ENCODE peak calls at places on chromosome 21, in six cellular contexts. One of them, this sample, is unnamed.

GRCh38 chr21:45535341-45536081 is 6.7 kb downstream of the SLC19A1 start:
- DNase-seq in activated T-helper 1 cell treated with anti-CD3 and anti-CD28 coated beads, Interleukin-12 subunit alpha, Interleukin-12 subunit beta, Interleukin-2, Interleukin-4 antibody, amounts not matched to agents 30 ng/mL and 10 ng/mL and 1 ng/mL, durations not matched to agents 14 hours and 24 hours and 36 hours: no peak
- DNase-seq in Panc1: no peak
- DNase-seq in activated naive CD4-positive, alpha-beta T cell treated with anti-CD3 and anti-CD28 coated beads for 36 hours: no peak
- DNase-seq in body of pancreas: peak
- DNase-seq in EL: no peak
- DNase-seq in this sample: no peak

GRCh38 chr21:35147439-35147838 is 98.3 kb upstream of the RUNX1 start:
- DNase-seq in activated T-helper 1 cell treated with anti-CD3 and anti-CD28 coated beads, Interleukin-12 subunit alpha, Interleukin-12 subunit beta, Interleukin-2, Interleukin-4 antibody, amounts not matched to agents 30 ng/mL and 10 ng/mL and 1 ng/mL, durations not matched to agents 14 hours and 24 hours and 36 hours: no peak
- DNase-seq in Panc1: no peak
- DNase-seq in activated naive CD4-positive, alpha-beta T cell treated with anti-CD3 and anti-CD28 coated beads for 36 hours: no peak
- DNase-seq in body of pancreas: no peak
- DNase-seq in EL: no peak
- DNase-seq in this sample: no peak

GRCh38 chr21:38591138-38591537 is 92.9 kb upstream of the ERG start:
- DNase-seq in activated T-helper 1 cell treated with anti-CD3 and anti-CD28 coated beads, Interleukin-12 subunit alpha, Interleukin-12 subunit beta, Interleukin-2, Interleukin-4 antibody, amounts not matched to agents 30 ng/mL and 10 ng/mL and 1 ng/mL, durations not matched to agents 14 hours and 24 hours and 36 hours: no peak
- DNase-seq in Panc1: no peak
- DNase-seq in activated naive CD4-positive, alpha-beta T cell treated with anti-CD3 and anti-CD28 coated beads for 36 hours: no peak
- DNase-seq in body of pancreas: no peak
- DNase-seq in EL: no peak
- DNase-seq in this sample: no peak

GRCh38 chr21:32803651-32804050 is 32.1 kb upstream of the PAXBP1 start:
- DNase-seq in activated T-helper 1 cell treated with anti-CD3 and anti-CD28 coated beads, Interleukin-12 subunit alpha, Interleukin-12 subunit beta, Interleukin-2, Interleukin-4 antibody, amounts not matched to agents 30 ng/mL and 10 ng/mL and 1 ng/mL, durations not matched to agents 14 hours and 24 hours and 36 hours: no peak
- DNase-seq in Panc1: no peak
- DNase-seq in activated naive CD4-positive, alpha-beta T cell treated with anti-CD3 and anti-CD28 coated beads for 36 hours: no peak
- DNase-seq in body of pancreas: no peak
- DNase-seq in EL: peak
- DNase-seq in this sample: peak

GRCh38 chr21:43958364-43959158 is 53.5 kb upstream of the TRAPPC10 start:
- DNase-seq in activated T-helper 1 cell treated with anti-CD3 and anti-CD28 coated beads, Interleukin-12 subunit alpha, Interleukin-12 subunit beta, Interleukin-2, Interleukin-4 antibody, amounts not matched to agents 30 ng/mL and 10 ng/mL and 1 ng/mL, durations not matched to agents 14 hours and 24 hours and 36 hours: no peak
- DNase-seq in Panc1: no peak
- DNase-seq in activated naive CD4-positive, alpha-beta T cell treated with anti-CD3 and anti-CD28 coated beads for 36 hours: no peak
- DNase-seq in body of pancreas: no peak
- DNase-seq in EL: no peak
- DNase-seq in this sample: no peak

GRCh38 chr21:28272272-28272992 is 720.2 kb downstream of the LTN1 start:
- DNase-seq in activated T-helper 1 cell treated with anti-CD3 and anti-CD28 coated beads, Interleukin-12 subunit alpha, Interleukin-12 subunit beta, Interleukin-2, Interleukin-4 antibody, amounts not matched to agents 30 ng/mL and 10 ng/mL and 1 ng/mL, durations not matched to agents 14 hours and 24 hours and 36 hours: no peak
- DNase-seq in Panc1: no peak
- DNase-seq in activated naive CD4-positive, alpha-beta T cell treated with anti-CD3 and anti-CD28 coated beads for 36 hours: no peak
- DNase-seq in body of pancreas: no peak
- DNase-seq in EL: peak
- DNase-seq in this sample: no peak

GRCh38 chr21:27429612-27430361 is 462.9 kb upstream of the ADAMTS5 start:
- DNase-seq in activated T-helper 1 cell treated with anti-CD3 and anti-CD28 coated beads, Interleukin-12 subunit alpha, Interleukin-12 subunit beta, Interleukin-2, Interleukin-4 antibody, amounts not matched to agents 30 ng/mL and 10 ng/mL and 1 ng/mL, durations not matched to agents 14 hours and 24 hours and 36 hours: no peak
- DNase-seq in Panc1: no peak
- DNase-seq in activated naive CD4-positive, alpha-beta T cell treated with anti-CD3 and anti-CD28 coated beads for 36 hours: no peak
- DNase-seq in body of pancreas: no peak
- DNase-seq in EL: peak
- DNase-seq in this sample: peak

GRCh38 chr21:14901482-14901958 is 163.3 kb downstream of the NRIP1 start:
- DNase-seq in activated T-helper 1 cell treated with anti-CD3 and anti-CD28 coated beads, Interleukin-12 subunit alpha, Interleukin-12 subunit beta, Interleukin-2, Interleukin-4 antibody, amounts not matched to agents 30 ng/mL and 10 ng/mL and 1 ng/mL, durations not matched to agents 14 hours and 24 hours and 36 hours: no peak
- DNase-seq in Panc1: no peak
- DNase-seq in activated naive CD4-positive, alpha-beta T cell treated with anti-CD3 and anti-CD28 coated beads for 36 hours: peak
- DNase-seq in body of pancreas: no peak
- DNase-seq in EL: peak
- DNase-seq in this sample: no peak

GRCh38 chr21:23401278-23401677 is 2206.0 kb downstream of the MRPL39 start:
- DNase-seq in activated T-helper 1 cell treated with anti-CD3 and anti-CD28 coated beads, Interleukin-12 subunit alpha, Interleukin-12 subunit beta, Interleukin-2, Interleukin-4 antibody, amounts not matched to agents 30 ng/mL and 10 ng/mL and 1 ng/mL, durations not matched to agents 14 hours and 24 hours and 36 hours: no peak
- DNase-seq in Panc1: peak
- DNase-seq in activated naive CD4-positive, alpha-beta T cell treated with anti-CD3 and anti-CD28 coated beads for 36 hours: no peak
- DNase-seq in body of pancreas: no peak
- DNase-seq in EL: no peak
- DNase-seq in this sample: no peak

GRCh38 chr21:33975548-33976081 is 60.0 kb upstream of the ATP5PO start:
- DNase-seq in activated T-helper 1 cell treated with anti-CD3 and anti-CD28 coated beads, Interleukin-12 subunit alpha, Interleukin-12 subunit beta, Interleukin-2, Interleukin-4 antibody, amounts not matched to agents 30 ng/mL and 10 ng/mL and 1 ng/mL, durations not matched to agents 14 hours and 24 hours and 36 hours: peak
- DNase-seq in Panc1: no peak
- DNase-seq in activated naive CD4-positive, alpha-beta T cell treated with anti-CD3 and anti-CD28 coated beads for 36 hours: peak
- DNase-seq in body of pancreas: no peak
- DNase-seq in EL: peak
- DNase-seq in this sample: no peak

GRCh38 chr21:41653944-41654625 is 112.8 kb downstream of the RIPK4 start:
- DNase-seq in activated T-helper 1 cell treated with anti-CD3 and anti-CD28 coated beads, Interleukin-12 subunit alpha, Interleukin-12 subunit beta, Interleukin-2, Interleukin-4 antibody, amounts not matched to agents 30 ng/mL and 10 ng/mL and 1 ng/mL, durations not matched to agents 14 hours and 24 hours and 36 hours: no peak
- DNase-seq in Panc1: no peak
- DNase-seq in activated naive CD4-positive, alpha-beta T cell treated with anti-CD3 and anti-CD28 coated beads for 36 hours: no peak
- DNase-seq in body of pancreas: peak
- DNase-seq in EL: peak
- DNase-seq in this sample: peak

GRCh38 chr21:19999369-20000272 is 998.6 kb upstream of the NCAM2 start:
- DNase-seq in activated T-helper 1 cell treated with anti-CD3 and anti-CD28 coated beads, Interleukin-12 subunit alpha, Interleukin-12 subunit beta, Interleukin-2, Interleukin-4 antibody, amounts not matched to agents 30 ng/mL and 10 ng/mL and 1 ng/mL, durations not matched to agents 14 hours and 24 hours and 36 hours: no peak
- DNase-seq in Panc1: no peak
- DNase-seq in activated naive CD4-positive, alpha-beta T cell treated with anti-CD3 and anti-CD28 coated beads for 36 hours: no peak
- DNase-seq in body of pancreas: no peak
- DNase-seq in EL: no peak
- DNase-seq in this sample: no peak

GRCh38 chr21:39022901-39023693 is 160.2 kb downstream of the PSMG1 start:
- DNase-seq in activated T-helper 1 cell treated with anti-CD3 and anti-CD28 coated beads, Interleukin-12 subunit alpha, Interleukin-12 subunit beta, Interleukin-2, Interleukin-4 antibody, amounts not matched to agents 30 ng/mL and 10 ng/mL and 1 ng/mL, durations not matched to agents 14 hours and 24 hours and 36 hours: no peak
- DNase-seq in Panc1: no peak
- DNase-seq in activated naive CD4-positive, alpha-beta T cell treated with anti-CD3 and anti-CD28 coated beads for 36 hours: no peak
- DNase-seq in body of pancreas: peak
- DNase-seq in EL: peak
- DNase-seq in this sample: no peak

GRCh38 chr21:45613396-45613795 is 30.1 kb upstream of the PCBP3 start:
- DNase-seq in activated T-helper 1 cell treated with anti-CD3 and anti-CD28 coated beads, Interleukin-12 subunit alpha, Interleukin-12 subunit beta, Interleukin-2, Interleukin-4 antibody, amounts not matched to agents 30 ng/mL and 10 ng/mL and 1 ng/mL, durations not matched to agents 14 hours and 24 hours and 36 hours: no peak
- DNase-seq in Panc1: no peak
- DNase-seq in activated naive CD4-positive, alpha-beta T cell treated with anti-CD3 and anti-CD28 coated beads for 36 hours: no peak
- DNase-seq in body of pancreas: no peak
- DNase-seq in EL: no peak
- DNase-seq in this sample: no peak

GRCh38 chr21:35212393-35213127 is 163.5 kb upstream of the RUNX1 start:
- DNase-seq in activated T-helper 1 cell treated with anti-CD3 and anti-CD28 coated beads, Interleukin-12 subunit alpha, Interleukin-12 subunit beta, Interleukin-2, Interleukin-4 antibody, amounts not matched to agents 30 ng/mL and 10 ng/mL and 1 ng/mL, durations not matched to agents 14 hours and 24 hours and 36 hours: no peak
- DNase-seq in Panc1: no peak
- DNase-seq in activated naive CD4-positive, alpha-beta T cell treated with anti-CD3 and anti-CD28 coated beads for 36 hours: no peak
- DNase-seq in body of pancreas: no peak
- DNase-seq in EL: peak
- DNase-seq in this sample: peak

GRCh38 chr21:45267390-45267760 is 20.3 kb downstream of the POFUT2 start:
- DNase-seq in activated T-helper 1 cell treated with anti-CD3 and anti-CD28 coated beads, Interleukin-12 subunit alpha, Interleukin-12 subunit beta, Interleukin-2, Interleukin-4 antibody, amounts not matched to agents 30 ng/mL and 10 ng/mL and 1 ng/mL, durations not matched to agents 14 hours and 24 hours and 36 hours: no peak
- DNase-seq in Panc1: no peak
- DNase-seq in activated naive CD4-positive, alpha-beta T cell treated with anti-CD3 and anti-CD28 coated beads for 36 hours: no peak
- DNase-seq in body of pancreas: no peak
- DNase-seq in EL: no peak
- DNase-seq in this sample: no peak

GRCh38 chr21:43277481-43278351 is 108.9 kb downstream of the CRYAA start:
- DNase-seq in activated T-helper 1 cell treated with anti-CD3 and anti-CD28 coated beads, Interleukin-12 subunit alpha, Interleukin-12 subunit beta, Interleukin-2, Interleukin-4 antibody, amounts not matched to agents 30 ng/mL and 10 ng/mL and 1 ng/mL, durations not matched to agents 14 hours and 24 hours and 36 hours: no peak
- DNase-seq in Panc1: no peak
- DNase-seq in activated naive CD4-positive, alpha-beta T cell treated with anti-CD3 and anti-CD28 coated beads for 36 hours: no peak
- DNase-seq in body of pancreas: no peak
- DNase-seq in EL: no peak
- DNase-seq in this sample: no peak

GRCh38 chr21:32710069-32710784 is 17.6 kb downstream of the SYNJ1 start:
- DNase-seq in activated T-helper 1 cell treated with anti-CD3 and anti-CD28 coated beads, Interleukin-12 subunit alpha, Interleukin-12 subunit beta, Interleukin-2, Interleukin-4 antibody, amounts not matched to agents 30 ng/mL and 10 ng/mL and 1 ng/mL, durations not matched to agents 14 hours and 24 hours and 36 hours: no peak
- DNase-seq in Panc1: no peak
- DNase-seq in activated naive CD4-positive, alpha-beta T cell treated with anti-CD3 and anti-CD28 coated beads for 36 hours: no peak
- DNase-seq in body of pancreas: no peak
- DNase-seq in EL: no peak
- DNase-seq in this sample: no peak

GRCh38 chr21:26732442-26733221 is 112.6 kb downstream of the ADAMTS1 start:
- DNase-seq in activated T-helper 1 cell treated with anti-CD3 and anti-CD28 coated beads, Interleukin-12 subunit alpha, Interleukin-12 subunit beta, Interleukin-2, Interleukin-4 antibody, amounts not matched to agents 30 ng/mL and 10 ng/mL and 1 ng/mL, durations not matched to agents 14 hours and 24 hours and 36 hours: no peak
- DNase-seq in Panc1: no peak
- DNase-seq in activated naive CD4-positive, alpha-beta T cell treated with anti-CD3 and anti-CD28 coated beads for 36 hours: peak
- DNase-seq in body of pancreas: peak
- DNase-seq in EL: peak
- DNase-seq in this sample: peak

GRCh38 chr21:45074818-45075605 is 632 bp downstream of the ADARB1 start:
- DNase-seq in activated T-helper 1 cell treated with anti-CD3 and anti-CD28 coated beads, Interleukin-12 subunit alpha, Interleukin-12 subunit beta, Interleukin-2, Interleukin-4 antibody, amounts not matched to agents 30 ng/mL and 10 ng/mL and 1 ng/mL, durations not matched to agents 14 hours and 24 hours and 36 hours: no peak
- DNase-seq in Panc1: no peak
- DNase-seq in activated naive CD4-positive, alpha-beta T cell treated with anti-CD3 and anti-CD28 coated beads for 36 hours: peak
- DNase-seq in body of pancreas: peak
- DNase-seq in EL: peak
- DNase-seq in this sample: peak

GRCh38 chr21:42129300-42130266 is 58.5 kb downstream of the UMODL1 start:
- DNase-seq in activated T-helper 1 cell treated with anti-CD3 and anti-CD28 coated beads, Interleukin-12 subunit alpha, Interleukin-12 subunit beta, Interleukin-2, Interleukin-4 antibody, amounts not matched to agents 30 ng/mL and 10 ng/mL and 1 ng/mL, durations not matched to agents 14 hours and 24 hours and 36 hours: no peak
- DNase-seq in Panc1: no peak
- DNase-seq in activated naive CD4-positive, alpha-beta T cell treated with anti-CD3 and anti-CD28 coated beads for 36 hours: no peak
- DNase-seq in body of pancreas: no peak
- DNase-seq in EL: no peak
- DNase-seq in this sample: no peak

GRCh38 chr21:21860888-21861287 is 862.7 kb downstream of the NCAM2 start:
- DNase-seq in activated T-helper 1 cell treated with anti-CD3 and anti-CD28 coated beads, Interleukin-12 subunit alpha, Interleukin-12 subunit beta, Interleukin-2, Interleukin-4 antibody, amounts not matched to agents 30 ng/mL and 10 ng/mL and 1 ng/mL, durations not matched to agents 14 hours and 24 hours and 36 hours: no peak
- DNase-seq in Panc1: no peak
- DNase-seq in activated naive CD4-positive, alpha-beta T cell treated with anti-CD3 and anti-CD28 coated beads for 36 hours: no peak
- DNase-seq in body of pancreas: no peak
- DNase-seq in EL: peak
- DNase-seq in this sample: no peak

GRCh38 chr21:18832950-18833349 is 429.4 kb upstream of the TMPRSS15 start:
- DNase-seq in activated T-helper 1 cell treated with anti-CD3 and anti-CD28 coated beads, Interleukin-12 subunit alpha, Interleukin-12 subunit beta, Interleukin-2, Interleukin-4 antibody, amounts not matched to agents 30 ng/mL and 10 ng/mL and 1 ng/mL, durations not matched to agents 14 hours and 24 hours and 36 hours: no peak
- DNase-seq in Panc1: no peak
- DNase-seq in activated naive CD4-positive, alpha-beta T cell treated with anti-CD3 and anti-CD28 coated beads for 36 hours: no peak
- DNase-seq in body of pancreas: no peak
- DNase-seq in EL: no peak
- DNase-seq in this sample: no peak

GRCh38 chr21:27649323-27649722 is 682.4 kb upstream of the ADAMTS5 start:
- DNase-seq in activated T-helper 1 cell treated with anti-CD3 and anti-CD28 coated beads, Interleukin-12 subunit alpha, Interleukin-12 subunit beta, Interleukin-2, Interleukin-4 antibody, amounts not matched to agents 30 ng/mL and 10 ng/mL and 1 ng/mL, durations not matched to agents 14 hours and 24 hours and 36 hours: no peak
- DNase-seq in Panc1: no peak
- DNase-seq in activated naive CD4-positive, alpha-beta T cell treated with anti-CD3 and anti-CD28 coated beads for 36 hours: no peak
- DNase-seq in body of pancreas: no peak
- DNase-seq in EL: peak
- DNase-seq in this sample: peak

GRCh38 chr21:37868896-37869295 is 47.4 kb downstream of the KCNJ6 start:
- DNase-seq in activated T-helper 1 cell treated with anti-CD3 and anti-CD28 coated beads, Interleukin-12 subunit alpha, Interleukin-12 subunit beta, Interleukin-2, Interleukin-4 antibody, amounts not matched to agents 30 ng/mL and 10 ng/mL and 1 ng/mL, durations not matched to agents 14 hours and 24 hours and 36 hours: no peak
- DNase-seq in Panc1: no peak
- DNase-seq in activated naive CD4-positive, alpha-beta T cell treated with anti-CD3 and anti-CD28 coated beads for 36 hours: no peak
- DNase-seq in body of pancreas: no peak
- DNase-seq in EL: peak
- DNase-seq in this sample: peak

GRCh38 chr21:41848533-41848932 is 30.6 kb downstream of the PRDM15 start:
- DNase-seq in activated T-helper 1 cell treated with anti-CD3 and anti-CD28 coated beads, Interleukin-12 subunit alpha, Interleukin-12 subunit beta, Interleukin-2, Interleukin-4 antibody, amounts not matched to agents 30 ng/mL and 10 ng/mL and 1 ng/mL, durations not matched to agents 14 hours and 24 hours and 36 hours: no peak
- DNase-seq in Panc1: no peak
- DNase-seq in activated naive CD4-positive, alpha-beta T cell treated with anti-CD3 and anti-CD28 coated beads for 36 hours: no peak
- DNase-seq in body of pancreas: no peak
- DNase-seq in EL: no peak
- DNase-seq in this sample: no peak

GRCh38 chr21:45556645-45557601 is 14.7 kb upstream of the SLC19A1 start:
- DNase-seq in activated T-helper 1 cell treated with anti-CD3 and anti-CD28 coated beads, Interleukin-12 subunit alpha, Interleukin-12 subunit beta, Interleukin-2, Interleukin-4 antibody, amounts not matched to agents 30 ng/mL and 10 ng/mL and 1 ng/mL, durations not matched to agents 14 hours and 24 hours and 36 hours: no peak
- DNase-seq in Panc1: no peak
- DNase-seq in activated naive CD4-positive, alpha-beta T cell treated with anti-CD3 and anti-CD28 coated beads for 36 hours: peak
- DNase-seq in body of pancreas: peak
- DNase-seq in EL: no peak
- DNase-seq in this sample: no peak

This sample was measured in foreskin fibroblast.